ENCODE peak calls at places on chromosomes 11 and 22, in four cellular contexts. One of them, this sample, is unnamed.

GRCh38 chr11:42066113-42066512 is 606.7 kb upstream of the LRRC4C start:
- DNase-seq in HEK293T: no peak
- DNase-seq in K562: no peak
- DNase-seq in HepG2: no peak
- DNase-seq in this sample: peak; percentile 6

GRCh38 chr11:71064183-71064582 is 188.2 kb downstream of the SHANK2 start:
- DNase-seq in HEK293T: no peak
- DNase-seq in K562: no peak
- DNase-seq in HepG2: no peak
- DNase-seq in this sample: no peak

GRCh38 chr11:73334244-73335203 is 26.4 kb downstream of the ARHGEF17 start:
- DNase-seq in HEK293T: no peak
- DNase-seq in K562: peak; percentile 77
- DNase-seq in HepG2: peak; percentile 45
- DNase-seq in this sample: no peak

GRCh38 chr11:46381836-46382643 is 571 bp downstream of the MDK start:
- DNase-seq in HEK293T: peak; percentile 41
- DNase-seq in K562: peak; percentile 62
- DNase-seq in HepG2: no peak
- DNase-seq in this sample: peak; percentile 46

GRCh38 chr11:116427903-116428637 is 344.7 kb downstream of the BUD13 start:
- DNase-seq in HEK293T: no peak
- DNase-seq in K562: no peak
- DNase-seq in HepG2: peak; percentile 95
- DNase-seq in this sample: no peak

GRCh38 chr11:24575392-24575791 is 78.5 kb downstream of the LUZP2 start:
- DNase-seq in HEK293T: no peak
- DNase-seq in K562: no peak
- DNase-seq in HepG2: no peak
- DNase-seq in this sample: no peak

GRCh38 chr11:1896895-1897294 is 5.2 kb upstream of the PRR33 start:
- DNase-seq in HEK293T: no peak
- DNase-seq in K562: no peak
- DNase-seq in HepG2: no peak
- DNase-seq in this sample: no peak

GRCh38 chr22:31039393-31039792 is 41.7 kb upstream of the SMTN start:
- DNase-seq in HEK293T: no peak
- DNase-seq in K562: no peak
- DNase-seq in HepG2: peak; percentile 41
- DNase-seq in this sample: no peak

GRCh38 chr22:30830907-30831306 is 136.2 kb downstream of the OSBP2 start:
- DNase-seq in HEK293T: peak; percentile 4
- DNase-seq in K562: no peak
- DNase-seq in HepG2: no peak
- DNase-seq in this sample: no peak

GRCh38 chr11:83612891-83613766 is 327.0 kb upstream of the CCDC90B start:
- DNase-seq in HEK293T: no peak
- DNase-seq in K562: no peak
- DNase-seq in HepG2: no peak
- DNase-seq in this sample: peak; percentile 33

GRCh38 chr11:113278925-113279324 is 35.5 kb upstream of the TTC12 start:
- DNase-seq in HEK293T: no peak
- DNase-seq in K562: no peak
- DNase-seq in HepG2: no peak
- DNase-seq in this sample: no peak

GRCh38 chr22:21947040-21948014 is 5.3 kb downstream of the PPM1F start:
- DNase-seq in HEK293T: peak; percentile 53
- DNase-seq in K562: peak; percentile 99
- DNase-seq in HepG2: peak; percentile 27
- DNase-seq in this sample: peak; percentile 65

GRCh38 chr11:62143727-62144126 is 19.9 kb downstream of the INCENP start:
- DNase-seq in HEK293T: no peak
- DNase-seq in K562: no peak
- DNase-seq in HepG2: no peak
- DNase-seq in this sample: peak; percentile 8

GRCh38 chr11:45063669-45064068 is 82.8 kb upstream of the PRDM11 start:
- DNase-seq in HEK293T: no peak
- DNase-seq in K562: no peak
- DNase-seq in HepG2: no peak
- DNase-seq in this sample: no peak

GRCh38 chr11:30282289-30282631 is 40.6 kb upstream of the ARL14EP start:
- DNase-seq in HEK293T: no peak
- DNase-seq in K562: no peak
- DNase-seq in HepG2: no peak
- DNase-seq in this sample: no peak

GRCh38 chr11:62264004-62264403 is 6.0 kb upstream of the SCGB2A2 start:
- DNase-seq in HEK293T: no peak
- DNase-seq in K562: no peak
- DNase-seq in HepG2: no peak
- DNase-seq in this sample: no peak

GRCh38 chr11:75802913-75803820 is 11.8 kb upstream of the UVRAG start:
- DNase-seq in HEK293T: peak; percentile 79
- DNase-seq in K562: peak; percentile 82
- DNase-seq in HepG2: peak; percentile 63
- DNase-seq in this sample: peak; percentile 84

GRCh38 chr11:56412396-56412795 is at the start of gene OR5AL1:
- DNase-seq in HEK293T: no peak
- DNase-seq in K562: no peak
- DNase-seq in HepG2: no peak
- DNase-seq in this sample: no peak

GRCh38 chr11:103749158-103749557 is 287.3 kb upstream of the DDI1 start:
- DNase-seq in HEK293T: no peak
- DNase-seq in K562: no peak
- DNase-seq in HepG2: no peak
- DNase-seq in this sample: no peak

GRCh38 chr11:62195945-62196344 is 5.9 kb downstream of the SCGB1D1 start:
- DNase-seq in HEK293T: no peak
- DNase-seq in K562: peak; percentile 34
- DNase-seq in HepG2: no peak
- DNase-seq in this sample: no peak

GRCh38 chr11:65260302-65260701 is 1.5 kb upstream of the POLA2 start:
- DNase-seq in HEK293T: no peak
- DNase-seq in K562: no peak
- DNase-seq in HepG2: no peak
- DNase-seq in this sample: no peak

GRCh38 chr11:126194121-126194543 is 17.3 kb downstream of the RPUSD4 start:
- DNase-seq in HEK293T: peak; percentile 61
- DNase-seq in K562: peak; percentile 50
- DNase-seq in HepG2: peak; percentile 44
- DNase-seq in this sample: peak; percentile 35

DNA sequence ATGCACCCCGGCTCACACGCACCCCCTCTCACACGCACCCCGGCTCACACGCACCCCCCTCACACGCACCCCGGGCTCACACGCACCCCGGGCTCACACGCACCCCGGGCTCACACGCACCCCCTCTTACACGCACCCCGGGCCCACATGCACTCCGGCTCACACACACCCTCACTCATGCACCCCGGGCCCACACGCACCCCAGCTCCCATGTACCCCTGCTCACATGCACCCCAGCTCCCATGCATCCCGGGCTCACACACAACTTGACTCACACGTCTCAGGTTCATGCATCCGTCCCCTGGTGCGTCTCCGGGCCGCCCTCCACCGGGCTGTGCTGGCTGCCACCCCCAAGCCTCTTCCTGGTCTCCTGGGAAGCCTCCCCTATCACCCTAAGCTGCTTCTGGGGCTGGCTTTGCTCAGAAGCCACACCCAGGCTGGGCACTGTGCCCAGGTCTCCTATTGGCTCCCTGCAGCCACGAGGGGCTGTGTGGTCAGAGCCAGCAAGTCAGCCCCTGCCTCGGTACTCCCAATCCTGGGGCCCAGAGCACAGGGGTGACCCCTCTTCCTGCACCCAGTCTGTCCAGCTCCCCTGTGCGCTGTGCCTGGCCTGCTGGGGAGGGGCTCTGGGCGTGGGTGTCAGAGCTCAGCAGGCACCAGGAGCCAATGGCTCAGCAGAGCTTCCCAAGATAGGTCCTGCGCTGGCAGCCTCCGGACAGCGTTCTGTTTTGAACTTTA is 16.9 kb downstream of the TSPAN4 start:
- DNase-seq in HEK293T: no peak
- DNase-seq in K562: peak; percentile 62
- DNase-seq in HepG2: no peak
- DNase-seq in this sample: no peak
- TF ChIP-seq ELF4 in HEK293T: no peak
- TF ChIP-seq ELF4 in K562: no peak
- TF ChIP-seq ELF4 in HepG2: no peak
- TF ChIP-seq ELF4 in this sample: no peak

DNA sequence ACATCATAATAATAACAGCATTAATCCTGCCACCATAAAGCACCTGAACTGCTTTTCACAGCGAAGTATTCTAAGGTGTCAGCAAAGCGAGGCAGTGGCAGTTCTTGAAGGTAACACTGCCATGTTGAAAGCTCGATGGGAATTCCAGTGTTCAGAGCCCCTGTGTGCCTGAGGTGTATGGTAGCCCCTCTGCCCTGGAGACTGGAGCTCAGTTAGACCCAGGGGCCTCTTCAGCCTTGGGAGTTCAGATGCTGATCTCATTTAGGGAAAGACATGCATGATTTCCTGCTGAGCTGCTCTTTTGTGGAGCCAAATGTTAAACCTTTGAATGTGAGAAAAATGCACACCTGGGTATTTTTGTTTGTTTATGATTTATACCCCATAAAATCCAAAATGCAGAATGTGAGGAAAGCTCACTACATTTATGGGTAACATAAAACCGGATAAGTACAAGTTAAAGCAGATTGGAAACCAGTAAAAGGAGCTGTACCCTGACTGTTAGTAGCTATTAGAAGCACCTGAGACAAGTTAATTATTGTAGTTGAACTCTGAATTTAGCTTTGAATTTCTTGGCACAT is 87.4 kb upstream of the RASSF10 start:
- DNase-seq in HEK293T: no peak
- DNase-seq in K562: no peak
- DNase-seq in HepG2: no peak
- DNase-seq in this sample: no peak
- TF ChIP-seq ELF4 in HEK293T: no peak
- TF ChIP-seq ELF4 in K562: no peak
- TF ChIP-seq ELF4 in HepG2: no peak
- TF ChIP-seq ELF4 in this sample: no peak

GRCh38 chr22:49491726-49492125 is 335.9 kb downstream of the BRD1 start:
- DNase-seq in HEK293T: no peak
- DNase-seq in K562: no peak
- DNase-seq in HepG2: no peak
- DNase-seq in this sample: no peak
- TF ChIP-seq ELF4 in HEK293T: no peak
- TF ChIP-seq ELF4 in K562: no peak
- TF ChIP-seq ELF4 in HepG2: no peak
- TF ChIP-seq ELF4 in this sample: no peak

GRCh38 chr11:17865765-17866428 is 131.3 kb downstream of the KCNC1 start:
- DNase-seq in HEK293T: no peak
- DNase-seq in K562: no peak
- DNase-seq in HepG2: no peak
- DNase-seq in this sample: no peak
- TF ChIP-seq ELF4 in HEK293T: no peak
- TF ChIP-seq ELF4 in K562: no peak
- TF ChIP-seq ELF4 in HepG2: no peak
- TF ChIP-seq ELF4 in this sample: no peak

DNA sequence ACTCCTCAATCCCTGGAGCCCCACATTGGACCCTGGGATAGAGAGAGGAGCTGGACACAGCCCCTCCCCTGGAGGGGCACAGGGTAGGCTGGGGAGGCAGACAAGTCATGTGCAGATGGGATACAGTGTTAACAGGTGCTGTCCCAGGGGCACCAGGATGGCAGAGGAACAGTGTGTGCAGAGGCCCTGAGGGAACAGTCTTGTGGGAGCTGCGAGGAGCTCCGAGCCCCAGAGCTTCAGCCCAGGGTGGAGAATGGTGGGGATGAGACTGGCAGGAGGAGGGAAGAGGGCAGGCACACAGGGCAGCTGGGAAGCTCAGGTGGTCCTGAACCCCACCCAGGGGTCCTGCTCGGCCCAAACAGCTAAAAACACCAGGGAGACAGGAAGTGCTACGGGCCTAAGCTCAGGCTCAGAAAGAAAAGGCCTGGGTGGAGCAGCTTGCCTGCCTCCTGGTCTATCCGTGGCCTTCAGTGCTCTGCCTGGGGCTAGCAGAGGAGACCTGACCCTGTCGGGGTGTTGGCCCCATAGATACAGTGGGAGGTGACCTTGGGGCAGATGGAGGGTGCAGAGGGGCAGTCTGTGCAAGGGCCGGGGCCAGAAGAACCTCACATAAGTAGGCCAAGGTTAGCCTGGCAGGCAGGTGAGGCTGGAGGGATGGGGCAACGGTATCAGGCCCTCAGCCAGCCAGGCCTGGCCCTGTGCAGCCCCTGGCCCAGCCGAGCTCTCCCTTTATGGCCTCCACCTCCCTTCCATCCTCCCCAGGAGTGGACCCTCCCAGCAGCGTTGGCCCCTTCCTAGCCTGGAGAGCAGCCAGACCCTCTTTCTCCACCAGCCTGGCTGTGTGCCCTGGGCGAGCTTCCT is 15.4 kb downstream of the CAPN5 start:
- DNase-seq in HEK293T: no peak
- DNase-seq in K562: no peak
- DNase-seq in HepG2: no peak
- DNase-seq in this sample: peak; percentile 9
- TF ChIP-seq ELF4 in HEK293T: no peak
- TF ChIP-seq ELF4 in K562: no peak
- TF ChIP-seq ELF4 in HepG2: no peak
- TF ChIP-seq ELF4 in this sample: no peak

This sample was measured in WTC11.